ENCODE peak calls at places on chromosomes 1 and 21, in six cellular contexts. P is HepG2, O is GM12878, C is K562, F is H1, Y is SK-N-SH. Q is an unnamed sample.

GRCh38 chr1:56712150-56712549 is 67.0 kb downstream of the PRKAA2 start:
- DNase-seq in P (no peak), O (no peak), C (no peak), F (no peak), Y (no peak), Q (no peak)

GRCh38 chr1:94998128-94998527 is 71.2 kb upstream of the CNN3 start:
- DNase-seq in P (no peak), O (no peak), C (no peak), F (no peak), Y (no peak), Q (no peak)

GRCh38 chr1:67682659-67683197 is 2.3 kb upstream of the GADD45A start:
- DNase-seq in P (peak; percentile 58), O (no peak), C (peak; percentile 49), F (no peak), Y (no peak), Q (no peak)

GRCh38 chr21:22319435-22319834 is 1321.2 kb downstream of the NCAM2 start:
- DNase-seq in P (no peak), O (no peak), C (no peak), F (no peak), Y (no peak), Q (no peak)

GRCh38 chr21:45825209-45825602 is 156.4 kb upstream of the COL6A1 start:
- DNase-seq in P (no peak), O (no peak), C (no peak), F (no peak), Y (no peak), Q (no peak)

GRCh38 chr1:173400387-173400995 is 76.6 kb upstream of the PRDX6 start:
- DNase-seq in P (no peak), O (no peak), C (no peak), F (no peak), Y (no peak), Q (no peak)

GRCh38 chr1:2443285-2444137 is 31.1 kb upstream of the PEX10 start:
- DNase-seq in P (no peak), O (no peak), C (no peak), F (no peak), Y (peak; percentile 68), Q (no peak)

GRCh38 chr1:10216148-10216749 is 5.9 kb downstream of the KIF1B start:
- DNase-seq in P (no peak), O (no peak), C (no peak), F (no peak), Y (no peak), Q (no peak)

GRCh38 chr1:14969006-14969405 is 184.5 kb upstream of the TMEM51 start:
- DNase-seq in P (no peak), O (no peak), C (no peak), F (no peak), Y (no peak), Q (no peak)

GRCh38 chr1:204445860-204446412 is 34.3 kb upstream of the PPP1R15B start:
- DNase-seq in P (peak; percentile 18), O (no peak), C (peak; percentile 79), F (peak; percentile 54), Y (peak; percentile 63), Q (no peak)

GRCh38 chr1:160879056-160879455 is 5.9 kb downstream of the ITLN1 start:
- DNase-seq in P (no peak), O (no peak), C (no peak), F (no peak), Y (no peak), Q (no peak)

GRCh38 chr1:32351859-32352745 is 10.2 kb downstream of the FAM229A start:
- DNase-seq in P (peak; percentile 40), O (no peak), C (peak; percentile 64), F (no peak), Y (peak; percentile 70), Q (no peak)

GRCh38 chr21:33169360-33169759 is 60.4 kb upstream of the IFNAR2 start:
- DNase-seq in P (no peak), O (no peak), C (no peak), F (no peak), Y (no peak), Q (no peak)

GRCh38 chr1:45800899-45801298 is 2.5 kb upstream of the MAST2 start:
- DNase-seq in P (no peak), O (no peak), C (no peak), F (no peak), Y (no peak), Q (no peak)

GRCh38 chr1:61699893-61700851 is 24.8 kb downstream of the TM2D1 start:
- DNase-seq in P (peak; percentile 35), O (no peak), C (no peak), F (no peak), Y (no peak), Q (no peak)

GRCh38 chr1:56934400-56935080 is 31.3 kb downstream of the C8B start:
- DNase-seq in P (no peak), O (no peak), C (no peak), F (no peak), Y (no peak), Q (no peak)

GRCh38 chr1:116832932-116833578 is 76.7 kb upstream of the PTGFRN start:
- DNase-seq in P (no peak), O (no peak), C (no peak), F (no peak), Y (no peak), Q (no peak)

GRCh38 chr1:152855661-152856060 is 4.1 kb upstream of the LCE7A start:
- DNase-seq in P (no peak), O (no peak), C (no peak), F (no peak), Y (no peak), Q (no peak)

GRCh38 chr1:150973258-150973825 is 1.3 kb downstream of the CERS2 start:
- DNase-seq in P (no peak), O (no peak), C (peak; percentile 37), F (no peak), Y (peak; percentile 58), Q (no peak)

GRCh38 chr1:226870026-226870322 is 442 bp upstream of the PSEN2 start:
- DNase-seq in P (no peak), O (no peak), C (no peak), F (no peak), Y (no peak), Q (no peak)

GRCh38 chr1:24149854-24150227 is 6.9 kb upstream of the IL22RA1 start:
- DNase-seq in P (no peak), O (no peak), C (peak; percentile 79), F (no peak), Y (no peak), Q (no peak)

GRCh38 chr1:9751971-9752370 is 71.8 kb downstream of the CLSTN1 start:
- DNase-seq in P (no peak), O (no peak), C (no peak), F (no peak), Y (no peak), Q (no peak)

DNA sequence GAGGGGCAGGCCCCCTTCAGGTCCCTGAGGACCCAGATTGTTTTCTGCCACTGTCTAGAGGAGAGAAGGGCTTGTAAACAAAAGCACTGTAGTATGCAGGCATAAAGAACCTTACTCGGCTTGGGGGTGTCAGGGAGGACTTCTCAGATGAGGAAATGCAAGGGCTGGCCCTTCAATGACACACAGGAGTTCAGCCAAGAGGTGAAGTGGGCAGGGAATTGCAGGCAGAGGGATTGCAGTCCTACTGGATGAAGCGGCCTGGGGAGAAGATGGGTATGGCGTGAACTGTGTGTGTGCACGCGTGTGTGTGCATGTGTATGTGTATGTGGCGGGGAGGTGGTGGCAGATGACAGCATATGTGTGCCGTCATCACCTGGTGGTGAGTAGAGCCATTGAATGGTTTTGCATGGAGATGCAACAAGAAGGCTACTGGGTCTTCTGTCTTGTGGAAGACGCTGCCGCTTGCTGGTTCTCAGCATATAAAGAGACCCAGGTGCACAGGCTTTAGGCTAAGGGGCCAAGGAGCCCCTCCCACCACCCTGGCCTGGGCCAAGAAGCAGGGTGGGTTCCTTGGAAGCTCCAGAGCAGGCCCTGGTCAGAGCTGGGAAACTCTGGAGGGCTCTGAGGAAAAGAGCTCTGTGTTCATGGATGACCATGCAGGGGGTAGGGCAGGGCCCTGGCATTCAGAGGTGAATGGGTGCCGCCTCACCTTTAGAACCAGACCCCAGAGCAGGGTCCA is 4.0 kb upstream of the EPS8L3 start:
- DNase-seq in P (no peak), O (no peak), C (no peak), F (no peak), Y (no peak), Q (no peak)
- TF ChIP-seq GABPA in P (no peak), O (no peak), C (no peak), F (no peak), Y (no peak), Q (no peak)

DNA sequence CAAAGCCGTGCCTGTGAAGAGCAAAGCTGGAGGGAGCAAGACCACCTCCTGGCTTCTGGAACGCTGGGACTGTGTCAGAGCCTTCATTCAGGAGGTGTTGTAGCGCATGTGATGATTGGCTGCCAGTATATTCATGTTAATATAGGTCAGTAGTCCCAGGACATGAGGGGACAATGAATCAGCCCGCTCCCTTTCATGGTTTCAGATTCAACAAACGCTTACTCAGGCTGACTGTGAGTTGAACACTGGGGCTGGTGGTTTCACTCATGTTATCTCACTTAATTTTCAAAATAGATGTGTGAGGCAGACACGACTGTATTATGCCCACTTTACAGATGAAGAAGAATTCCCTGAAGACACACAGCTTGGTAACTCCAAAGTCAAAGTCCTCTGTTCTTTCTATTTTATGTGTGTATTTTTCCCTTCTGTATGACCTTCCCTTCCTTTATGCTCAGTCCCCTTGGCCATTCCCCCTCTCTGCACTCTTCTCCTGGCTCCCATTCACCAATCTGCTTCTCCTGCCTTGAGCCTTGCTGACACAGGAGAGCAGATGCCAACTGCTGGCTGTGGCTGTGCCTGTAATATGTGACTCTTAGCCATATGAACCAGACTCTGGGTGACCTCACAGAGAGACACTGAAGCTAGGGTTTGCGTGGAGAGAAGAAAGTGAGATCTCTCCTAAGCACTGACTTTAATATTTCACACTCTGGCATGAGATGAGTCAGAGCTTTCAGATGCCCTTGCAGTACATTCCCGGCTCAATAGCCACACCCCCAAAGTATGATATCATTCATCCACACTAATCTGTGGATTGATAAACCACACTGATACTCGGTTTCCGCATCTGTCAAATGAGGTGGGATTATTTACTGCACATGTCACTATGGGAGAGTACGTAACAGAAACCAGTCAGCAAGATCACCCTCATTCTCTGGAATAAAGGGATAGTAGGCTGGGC is 31.4 kb upstream of the KIRREL1 start:
- DNase-seq in P (no peak), O (no peak), C (no peak), F (no peak), Y (no peak), Q (no peak)
- TF ChIP-seq GABPA in P (no peak), O (no peak), C (no peak), F (no peak), Y (no peak), Q (no peak)

GRCh38 chr1:224431726-224432125 is 2.9 kb downstream of the WDR26 start:
- DNase-seq in P (no peak), O (no peak), C (no peak), F (no peak), Y (no peak), Q (no peak)
- TF ChIP-seq GABPA in P (no peak), O (no peak), C (no peak), F (no peak), Y (no peak), Q (no peak)

DNA sequence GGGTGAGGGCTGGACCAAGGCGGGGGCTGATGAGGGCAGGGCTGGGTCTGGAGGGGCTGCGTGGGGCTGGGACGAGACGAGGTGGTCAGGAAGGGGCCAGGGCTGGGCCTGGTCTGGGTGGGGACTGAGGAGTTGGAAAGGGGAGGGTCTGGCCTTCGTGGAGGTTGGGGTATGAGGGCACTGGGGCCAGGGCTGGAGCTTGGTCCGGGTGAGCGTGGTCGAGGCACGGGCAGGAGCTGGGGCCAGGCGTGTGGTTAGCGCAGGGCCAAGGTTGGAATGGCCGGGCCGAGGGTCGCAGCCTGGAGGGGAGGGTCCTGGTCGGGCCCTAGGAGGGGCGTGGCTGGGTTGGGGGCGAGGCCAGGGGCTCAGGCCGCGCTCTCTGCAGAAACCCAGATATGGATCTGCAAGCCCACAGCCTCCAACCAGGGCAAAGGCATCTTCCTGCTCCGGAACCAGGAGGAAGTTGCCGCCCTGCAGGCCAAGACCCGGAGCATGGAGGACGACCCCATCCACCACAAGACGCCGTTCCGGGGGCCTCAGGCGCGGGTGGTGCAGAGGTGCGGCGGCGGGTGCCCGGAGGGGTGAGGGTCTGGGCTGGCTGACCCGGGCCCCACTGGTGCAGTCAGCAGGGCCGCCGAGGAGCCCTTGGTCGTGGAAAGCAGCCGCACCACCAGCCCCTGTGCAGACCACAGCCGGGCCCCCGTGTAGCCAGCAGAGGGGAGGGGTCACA is 9.0 kb downstream of the TTLL10 start:
- DNase-seq in P (no peak), O (no peak), C (no peak), F (no peak), Y (peak; percentile 36), Q (no peak)
- TF ChIP-seq GABPA in P (no peak), O (no peak), C (no peak), F (no peak), Y (no peak), Q (no peak)